ENCODE peak calls at places on chromosomes 11 and 22, in four cellular contexts. One of them, this sample, is unnamed.

GRCh38 chr22:17398159-17398558 is 28.9 kb downstream of the CECR2 start:
- DNase-seq in A549: no peak
- DNase-seq in body of pancreas: no peak
- DNase-seq in stomach: no peak
- DNase-seq in this sample: no peak

GRCh38 chr11:59224419-59224928 is 11.7 kb upstream of the MPEG1 start:
- DNase-seq in A549: no peak
- DNase-seq in body of pancreas: no peak
- DNase-seq in stomach: no peak
- DNase-seq in this sample: no peak

GRCh38 chr11:118533769-118534729 is 3.1 kb downstream of the TMEM25 start:
- DNase-seq in A549: no peak
- DNase-seq in body of pancreas: no peak
- DNase-seq in stomach: no peak
- DNase-seq in this sample: peak; percentile 57

GRCh38 chr11:9347100-9347499 is 32.7 kb upstream of the TMEM41B start:
- DNase-seq in A549: no peak
- DNase-seq in body of pancreas: no peak
- DNase-seq in stomach: no peak
- DNase-seq in this sample: no peak

GRCh38 chr11:72787262-72788104 is 6.4 kb downstream of the STARD10 start:
- DNase-seq in A549: no peak
- DNase-seq in body of pancreas: peak; percentile 63
- DNase-seq in stomach: no peak
- DNase-seq in this sample: peak; percentile 72

GRCh38 chr11:48052183-48053040 is 72.1 kb downstream of the PTPRJ start:
- DNase-seq in A549: peak; percentile 62
- DNase-seq in body of pancreas: peak; percentile 80
- DNase-seq in stomach: peak; percentile 90
- DNase-seq in this sample: peak; percentile 25

GRCh38 chr11:73192272-73192671 is 25.8 kb upstream of the P2RY2 start:
- DNase-seq in A549: no peak
- DNase-seq in body of pancreas: no peak
- DNase-seq in stomach: peak; percentile 51
- DNase-seq in this sample: no peak

GRCh38 chr11:126340960-126341709 is 14.4 kb upstream of the ST3GAL4 start:
- DNase-seq in A549: no peak
- DNase-seq in body of pancreas: no peak
- DNase-seq in stomach: no peak
- DNase-seq in this sample: no peak

GRCh38 chr11:117437041-117437790 is 109.6 kb downstream of the CEP164 start:
- DNase-seq in A549: no peak
- DNase-seq in body of pancreas: no peak
- DNase-seq in stomach: no peak
- DNase-seq in this sample: no peak

GRCh38 chr11:27460571-27460970 is 12.0 kb downstream of the LGR4 start:
- DNase-seq in A549: no peak
- DNase-seq in body of pancreas: peak; percentile 18
- DNase-seq in stomach: no peak
- DNase-seq in this sample: no peak

GRCh38 chr22:28019360-28019759 is 100.3 kb upstream of the PITPNB start:
- DNase-seq in A549: no peak
- DNase-seq in body of pancreas: peak; percentile 12
- DNase-seq in stomach: peak; percentile 20
- DNase-seq in this sample: peak; percentile 3

GRCh38 chr11:2687782-2688191 is 12.0 kb downstream of the KCNQ1OT1 start:
- DNase-seq in A549: no peak
- DNase-seq in body of pancreas: peak; percentile 19
- DNase-seq in stomach: no peak
- DNase-seq in this sample: no peak

GRCh38 chr22:30245181-30245984 is 1.2 kb downstream of the LIF start:
- DNase-seq in A549: no peak
- DNase-seq in body of pancreas: no peak
- DNase-seq in stomach: no peak
- DNase-seq in this sample: peak; percentile 56

GRCh38 chr11:3747704-3748103 is 49.6 kb downstream of the NUP98 start:
- DNase-seq in A549: peak; percentile 15
- DNase-seq in body of pancreas: no peak
- DNase-seq in stomach: no peak
- DNase-seq in this sample: no peak

GRCh38 chr11:33893711-33894401 is 2.0 kb upstream of the LMO2 start:
- DNase-seq in A549: no peak
- DNase-seq in body of pancreas: no peak
- DNase-seq in stomach: no peak
- DNase-seq in this sample: no peak

GRCh38 chr22:26447594-26448329 is 18.7 kb downstream of the ASPHD2 start:
- DNase-seq in A549: no peak
- DNase-seq in body of pancreas: no peak
- DNase-seq in stomach: peak; percentile 1
- DNase-seq in this sample: no peak

GRCh38 chr11:721347-721912 is 15.4 kb downstream of the EPS8L2 start:
- DNase-seq in A549: no peak
- DNase-seq in body of pancreas: no peak
- DNase-seq in stomach: no peak
- DNase-seq in this sample: no peak

GRCh38 chr11:84022695-84023094 is 736.5 kb upstream of the CCDC90B start:
- DNase-seq in A549: no peak
- DNase-seq in body of pancreas: no peak
- DNase-seq in stomach: no peak
- DNase-seq in this sample: no peak

GRCh38 chr22:44914026-44914721 is 95.6 kb downstream of the PHF21B start:
- DNase-seq in A549: no peak
- DNase-seq in body of pancreas: no peak
- DNase-seq in stomach: no peak
- DNase-seq in this sample: no peak

DNA sequence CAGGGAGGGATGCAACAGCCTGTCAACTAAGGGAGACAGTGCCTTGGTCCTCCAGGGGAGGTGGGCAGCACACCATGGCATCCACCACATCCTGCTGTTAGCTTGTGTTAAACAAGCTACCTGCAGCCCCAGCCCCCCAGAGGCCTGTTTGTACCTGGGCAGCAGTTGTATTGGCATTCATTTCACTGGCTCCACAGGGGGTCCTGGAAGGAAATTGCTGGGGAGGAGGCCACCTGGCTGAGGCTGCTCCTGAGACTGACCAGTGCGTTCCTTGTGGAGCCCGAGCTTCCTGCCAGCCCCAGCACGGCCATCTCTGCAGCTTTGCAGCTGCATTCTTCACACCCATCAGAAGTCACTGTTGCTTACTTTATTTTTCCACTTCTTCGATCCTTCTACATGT is 479.9 kb downstream of the INSC start:
- DNase-seq in A549: no peak
- DNase-seq in body of pancreas: no peak
- DNase-seq in stomach: no peak
- DNase-seq in this sample: no peak
- TF ChIP-seq POLR2A in A549: no peak
- TF ChIP-seq POLR2A in body of pancreas: no peak
- TF ChIP-seq POLR2A in stomach: no peak
- TF ChIP-seq POLR2A in this sample: no peak

GRCh38 chr22:39017596-39018365 is 3.1 kb upstream of the APOBEC3D start:
- DNase-seq in A549: no peak
- DNase-seq in body of pancreas: no peak
- DNase-seq in stomach: no peak
- DNase-seq in this sample: no peak
- H3K27ac ChIP-seq in A549: no peak overlapping the region
- H3K27ac ChIP-seq in body of pancreas: no peak overlapping the region
- H3K27ac ChIP-seq in stomach: no peak overlapping the region
- H3K27ac ChIP-seq in this sample: no peak overlapping the region

DNA sequence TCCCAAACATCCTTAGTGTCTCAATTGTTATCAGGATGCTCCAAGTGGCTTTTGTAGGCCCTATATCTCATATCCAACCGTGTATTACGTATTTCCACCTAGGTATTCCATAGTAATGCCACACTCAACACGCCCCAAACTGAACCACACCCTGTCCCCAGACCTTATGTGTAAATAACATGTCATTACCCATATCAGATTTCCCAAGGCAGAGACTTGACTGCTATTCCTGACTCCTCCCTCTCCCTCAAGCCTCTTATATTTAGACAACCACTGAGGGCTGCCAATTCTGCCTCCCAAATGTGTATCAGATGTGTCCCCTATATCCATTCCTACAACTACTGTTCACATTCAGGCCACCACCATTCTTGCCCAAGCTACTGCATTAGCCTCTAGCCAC is 132.8 kb upstream of the NCAM1 start:
- DNase-seq in A549: no peak
- DNase-seq in body of pancreas: no peak
- DNase-seq in stomach: no peak
- DNase-seq in this sample: no peak
- H3K4me1 ChIP-seq in A549: no peaks in the 10 kb centered on the region
- H3K4me1 ChIP-seq in body of pancreas: no peaks in the 10 kb centered on the region
- H3K4me1 ChIP-seq in stomach: peaks cover under 1% of the 10 kb centered on the region
- H3K4me1 ChIP-seq in this sample: no peaks in the 10 kb centered on the region

DNA sequence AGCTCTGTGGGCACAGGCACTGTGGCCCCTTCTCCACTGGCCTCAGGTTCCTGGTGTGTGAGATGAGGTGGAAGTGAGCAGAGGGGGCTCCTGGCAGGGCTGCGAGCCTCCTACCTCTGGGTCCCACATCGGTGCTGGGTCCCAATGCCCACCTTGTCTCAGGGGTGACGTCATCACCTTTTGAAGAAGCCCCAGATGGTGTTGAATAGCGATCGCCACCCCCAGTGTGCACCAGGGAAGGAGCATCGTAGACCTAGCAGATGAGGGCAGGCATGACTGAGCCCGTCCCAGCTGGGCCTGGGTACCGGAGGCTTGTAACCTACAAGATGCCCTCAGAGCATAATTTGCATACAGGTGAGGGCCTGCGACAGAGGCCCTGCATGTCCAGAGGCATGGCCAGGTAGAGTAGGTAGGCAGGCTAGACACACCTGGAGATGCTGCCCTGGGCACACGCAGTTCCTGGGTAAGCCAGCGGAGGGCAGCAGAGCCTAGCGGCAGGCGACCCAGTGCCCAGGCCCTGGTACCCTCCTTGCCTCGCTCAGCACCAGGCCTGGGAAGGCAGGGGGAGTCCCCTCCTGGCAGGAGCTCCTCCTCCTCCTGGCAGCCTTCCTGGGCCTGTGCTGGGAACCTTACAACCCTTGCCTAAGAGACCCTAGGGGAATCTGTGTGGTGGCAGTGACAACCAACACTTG is 52.5 kb downstream of the TPCN2 start:
- DNase-seq in A549: peak; percentile 81
- DNase-seq in body of pancreas: peak; percentile 90
- DNase-seq in stomach: peak; percentile 87
- DNase-seq in this sample: peak; percentile 83
- TF ChIP-seq POLR2A in A549: no peak
- TF ChIP-seq POLR2A in body of pancreas: no peak
- TF ChIP-seq POLR2A in stomach: no peak
- TF ChIP-seq POLR2A in this sample: no peak

This sample was measured in transverse colon.